ENCODE peak calls at places on chromosome 17, in seven cellular contexts. G is GM12891, V is K562, C is SK-N-SH, E is HepG2, A is H1, J is GM12892. W is an unnamed sample.
A peak's percentile ranks its signal among the peaks of the same experiment; 100 is the strongest.

GRCh38 chr17:28528329-28529011 is 22.3 kb downstream of the FOXN1 start:
- DNase-seq in C (no peak), V (peak; percentile 62), G (no peak), E (no peak), J (no peak), A (no peak), W (no peak)

GRCh38 chr17:66548659-66549311 is 246.4 kb downstream of the PRKCA start:
- DNase-seq in V (no peak), C (no peak), J (no peak), E (no peak), G (no peak), A (no peak), W (no peak)

GRCh38 chr17:62652251-62653001 is 25.0 kb downstream of the MRC2 start:
- DNase-seq in A (no peak), E (no peak), C (peak; percentile 88), G (no peak), J (no peak), V (no peak), W (no peak)

GRCh38 chr17:3984719-3985444 is 20.6 kb upstream of the ATP2A3 start:
- DNase-seq in J (no peak), G (no peak), C (peak; percentile 7), A (no peak), V (no peak), E (no peak), W (no peak)

GRCh38 chr17:63704259-63704576 is 4.3 kb upstream of the LIMD2 start:
- DNase-seq in E (no peak), A (no peak), C (no peak), V (no peak), J (no peak), G (no peak), W (no peak)

GRCh38 chr17:233473-233941 is 52.1 kb upstream of the DOC2B start:
- DNase-seq in G (no peak), V (no peak), C (no peak), J (no peak), E (peak; percentile 53), A (no peak), W (no peak)

GRCh38 chr17:41800601-41801373 is 11.0 kb downstream of the P3H4 start:
- DNase-seq in C (peak; percentile 18), E (peak; percentile 86), V (peak; percentile 67), J (no peak), G (no peak), A (peak; percentile 92), W (no peak)

GRCh38 chr17:49146620-49147306 is 14.2 kb downstream of the B4GALNT2 start:
- DNase-seq in C (no peak), V (no peak), E (peak; percentile 65), G (no peak), J (no peak), A (no peak), W (no peak)

GRCh38 chr17:67855504-67856324 is 30.4 kb downstream of the BPTF start:
- DNase-seq in J (no peak), E (no peak), V (peak; percentile 12), A (no peak), G (no peak), C (no peak), W (no peak)

GRCh38 chr17:49508891-49509587 is 13.9 kb downstream of the NGFR start:
- DNase-seq in J (no peak), V (no peak), G (no peak), C (peak; percentile 55), E (no peak), A (no peak), W (no peak)

GRCh38 chr17:40004072-40004471 is 11.2 kb upstream of the CSF3 start:
- DNase-seq in C (no peak), E (no peak), J (no peak), G (no peak), A (no peak), V (no peak), W (no peak)

GRCh38 chr17:72514888-72515287 is 394.1 kb downstream of the SOX9 start:
- DNase-seq in A (no peak), J (no peak), V (no peak), C (no peak), E (no peak), G (no peak), W (no peak)

GRCh38 chr17:82151106-82151957 is 53.3 kb upstream of the FASN start:
- DNase-seq in A (no peak), E (no peak), C (peak; percentile 29), J (no peak), V (no peak), G (no peak), W (no peak)

GRCh38 chr17:45230787-45231480 is 9.2 kb downstream of the FMNL1 start:
- DNase-seq in V (no peak), E (no peak), A (no peak), J (no peak), G (no peak), C (peak; percentile 77), W (no peak)

GRCh38 chr17:5883775-5884665 is 186.2 kb upstream of the WSCD1 start:
- DNase-seq in J (no peak), A (no peak), E (no peak), C (no peak), G (no peak), V (no peak), W (no peak)

GRCh38 chr17:42345396-42346078 is 42.7 kb downstream of the STAT3 start:
- DNase-seq in J (no peak), G (no peak), C (no peak), A (no peak), E (no peak), V (no peak), W (no peak)

GRCh38 chr17:79454826-79455225 is 156.0 kb downstream of the RBFOX3 start:
- DNase-seq in C (no peak), E (no peak), A (no peak), J (no peak), V (no peak), G (no peak), W (no peak)

GRCh38 chr17:17258998-17259397 is 22.0 kb upstream of the FLCN start:
- DNase-seq in V (no peak), A (no peak), C (no peak), G (no peak), E (no peak), J (no peak), W (no peak)

GRCh38 chr17:51946311-51946710 is 212.2 kb downstream of the CA10 start:
- DNase-seq in E (no peak), A (no peak), J (no peak), G (no peak), V (no peak), C (no peak), W (no peak)

GRCh38 chr17:38338053-38338452 is 5.7 kb downstream of the GPR179 start:
- DNase-seq in A (no peak), J (no peak), E (no peak), C (no peak), V (no peak), G (no peak), W (no peak)

GRCh38 chr17:12348476-12348875 is 317.2 kb upstream of the MYOCD start:
- DNase-seq in E (no peak), C (no peak), V (no peak), A (no peak), G (no peak), J (no peak), W (no peak)

GRCh38 chr17:1714980-1715802 is 5.0 kb upstream of the TLCD2 start:
- DNase-seq in E (peak; percentile 84), C (peak; percentile 62), A (no peak), V (peak; percentile 82), J (no peak), G (no peak), W (no peak)

GRCh38 chr17:59616253-59616920 is 3.3 kb upstream of the CLTC start:
- DNase-seq in G (no peak), E (no peak), A (no peak), V (peak; percentile 69), C (no peak), J (no peak), W (no peak)

GRCh38 chr17:53148058-53148457 is 674.7 kb upstream of the KIF2B start:
- DNase-seq in E (no peak), G (no peak), V (no peak), C (no peak), J (no peak), A (no peak), W (no peak)

DNA sequence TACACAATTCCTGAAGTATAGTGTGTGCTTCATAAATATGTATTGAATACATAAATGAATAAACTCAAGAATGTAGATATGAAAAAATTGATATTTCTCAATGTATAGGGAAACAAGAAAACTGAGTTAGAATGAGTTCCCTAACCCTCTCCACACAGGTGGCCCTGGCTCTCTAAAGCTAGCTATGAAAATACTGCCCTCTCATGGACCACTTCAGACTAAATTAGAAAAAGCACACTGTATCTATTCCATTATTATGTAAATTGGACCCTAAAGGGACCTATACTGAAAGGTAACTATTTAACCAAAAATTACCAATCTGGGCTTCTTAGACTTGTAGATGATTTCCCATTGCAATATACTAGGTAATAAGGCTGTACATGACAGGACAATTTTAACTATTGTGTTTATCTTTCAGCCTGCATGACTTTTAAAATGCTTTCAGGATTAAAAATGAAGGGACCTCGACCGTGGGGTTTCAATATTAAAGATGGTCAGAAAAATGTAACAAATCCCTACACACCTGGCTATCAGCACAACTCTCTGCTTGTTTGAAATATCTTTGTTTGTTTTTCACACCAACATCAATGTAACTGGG is 672.5 kb upstream of the KIF2B start:
- DNase-seq in C (peak; percentile 23), G (no peak), E (peak; percentile 4), J (no peak), A (no peak), V (no peak), W (no peak)
- TF ChIP-seq TAF1 in C (no peak), G (no peak), E (no peak), J (no peak), A (no peak), V (no peak), W (no peak)

DNA sequence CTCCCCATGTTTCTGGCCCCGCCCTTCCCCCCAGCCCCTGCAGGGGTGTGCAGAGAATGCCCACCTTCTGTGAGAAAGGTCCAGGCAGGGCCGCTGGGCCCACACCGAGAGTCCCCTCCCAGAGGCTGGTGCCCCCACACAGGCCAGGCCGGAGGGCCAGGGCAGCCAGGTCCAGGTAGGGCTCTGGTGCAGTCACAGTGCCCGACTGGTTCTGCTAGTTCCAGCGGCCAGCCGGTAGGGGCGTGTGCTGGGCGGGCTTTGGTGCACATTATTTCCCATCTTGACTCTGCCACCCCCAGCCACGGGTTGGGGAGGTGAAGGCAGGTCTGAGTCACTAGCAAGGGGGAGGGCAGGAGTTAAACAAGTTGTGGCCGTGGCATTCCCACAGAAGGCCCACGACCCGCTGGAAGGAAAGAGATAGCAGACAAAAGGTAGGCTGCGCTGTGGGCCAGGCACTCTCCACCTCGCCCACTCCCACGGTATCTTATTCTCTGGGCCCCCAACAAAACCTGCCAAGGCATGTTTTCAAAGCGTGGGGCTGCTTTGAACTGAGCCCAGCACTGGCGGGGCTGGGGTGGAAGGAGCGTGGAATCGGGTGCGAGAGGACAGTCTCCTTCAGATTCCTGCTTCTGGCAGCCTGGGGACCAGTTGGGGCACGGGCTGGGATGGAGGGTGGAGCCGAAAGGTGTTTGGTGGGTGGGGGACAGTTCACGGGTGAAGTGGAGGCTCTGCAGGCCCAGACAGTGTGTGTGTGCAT is 1.9 kb downstream of the EPN3 start:
- DNase-seq in E (no peak), V (peak; percentile 41), J (no peak), A (no peak), C (peak; percentile 62), G (no peak), W (no peak)
- TF ChIP-seq TAF1 in E (no peak), V (no peak), J (no peak), A (no peak), C (no peak), G (no peak), W (no peak)

GRCh38 chr17:44220211-44221071 is 966 bp upstream of the UBTF start:
- DNase-seq in G (no peak), C (peak; percentile 71), E (no peak), J (peak; percentile 61), V (peak; percentile 74), A (no peak), W (no peak)
- TF ChIP-seq TAF1 in G (no peak), C (peak; percentile 25), E (peak; percentile 61), J (peak; percentile 36), V (peak; percentile 44), A (peak; percentile 17), W (peak; percentile 16)

GRCh38 chr17:19247423-19247822 is 10.3 kb downstream of the EPN2 start:
- DNase-seq in V (no peak), E (no peak), G (no peak), J (no peak), A (no peak), C (peak; percentile 39), W (no peak)
- TF ChIP-seq TAF1 in V (no peak), E (no peak), G (no peak), J (no peak), A (no peak), C (no peak), W (no peak)